ENCODE peak calls at places on chromosomes 12 and 14, in five cellular contexts. O is SK-MEL-5, D is colonic mucosa, X is AG10803, I is NCI-H748 treated with DMSO at 0.1 percent for 48 hours. N is an unnamed sample.

GRCh38 chr12:85179680-85180300 is 100.2 kb upstream of the ALX1 start:
- DNase-seq in I (no peak), D (no peak), X (no peak), O (no peak), N (no peak)

GRCh38 chr14:37894463-37894862 is 299.0 kb downstream of the TTC6 start:
- DNase-seq in I (no peak), D (no peak), O (no peak), X (no peak), N (no peak)

GRCh38 chr12:52260351-52261210 is 13.9 kb upstream of the KRT86 start:
- DNase-seq in O (no peak), D (no peak), X (no peak), I (no peak), N (no peak)

GRCh38 chr12:34275129-34275528 is 252.8 kb downstream of the ALG10 start:
- DNase-seq in I (no peak), O (no peak), D (no peak), X (no peak), N (no peak)

GRCh38 chr14:75303415-75303814 is 24.8 kb downstream of the FOS start:
- DNase-seq in D (peak; percentile 65), X (peak; percentile 67), O (peak; percentile 77), I (peak; percentile 48), N (peak; percentile 61)

GRCh38 chr14:91229743-91230200 is 14.7 kb downstream of the GPR68 start:
- DNase-seq in X (peak; percentile 76), D (no peak), I (no peak), O (no peak), N (no peak)

GRCh38 chr14:23186913-23187654 is 3.6 kb upstream of the SLC7A8 start:
- DNase-seq in I (peak; percentile 5), X (peak; percentile 77), D (no peak), O (peak; percentile 74), N (peak; percentile 62)

GRCh38 chr14:99561827-99562226 is 42.2 kb downstream of the CCDC85C start:
- DNase-seq in O (no peak), X (no peak), I (no peak), D (no peak), N (no peak)

GRCh38 chr12:56991319-56991906 is 14.9 kb downstream of the ZBTB39 start:
- DNase-seq in I (no peak), D (peak; percentile 50), O (no peak), X (no peak), N (no peak)

N was measured in frontal cortex.